ENCODE peak calls at places on chromosomes 4 and X, in five cellular contexts. P, B, E, I and Q are unnamed samples.

GRCh38 chrX:142036111-142036510 is 132.4 kb downstream of the MAGEC1 start:
- DNase-seq in P (no peak), B (no peak), E (no peak), I (no peak), Q (no peak)

GRCh38 chrX:39818071-39818470 is 279.7 kb downstream of the BCOR start:
- DNase-seq in P (no peak), B (no peak), E (no peak), I (no peak), Q (no peak)

GRCh38 chrX:15564981-15565579 is 35.7 kb downstream of the ACE2 start:
- DNase-seq in P (peak), B (peak), E (peak), I (peak), Q (no peak)

GRCh38 chrX:14027031-14027430 is 2.7 kb downstream of the GEMIN8 start:
- DNase-seq in P (no peak), B (no peak), E (no peak), I (no peak), Q (no peak)

GRCh38 chr4:14178421-14178820 is 550.9 kb upstream of the BOD1L1 start:
- DNase-seq in P (no peak), B (no peak), E (no peak), I (no peak), Q (no peak)

GRCh38 chrX:101029665-101030064 is 22.2 kb downstream of the TRMT2B start:
- DNase-seq in P (no peak), B (no peak), E (no peak), I (no peak), Q (no peak)

GRCh38 chr4:36283912-36284465 is 2.6 kb downstream of the DTHD1 start:
- DNase-seq in P (no peak), B (no peak), E (no peak), I (no peak), Q (no peak)

GRCh38 chr4:41204400-41204978 is 9.9 kb downstream of the APBB2 start:
- DNase-seq in P (no peak), B (no peak), E (peak), I (no peak), Q (peak)

GRCh38 chr4:4854649-4855292 is 4.7 kb upstream of the MSX1 start:
- DNase-seq in P (peak), B (no peak), E (no peak), I (no peak), Q (no peak)

GRCh38 chr4:1510931-1511330 is 104.7 kb upstream of the NKX1-1 start:
- DNase-seq in P (no peak), B (no peak), E (no peak), I (no peak), Q (no peak)

GRCh38 chrX:53494427-53494826 is 60.3 kb upstream of the HSD17B10 start:
- DNase-seq in P (no peak), B (no peak), E (no peak), I (no peak), Q (no peak)

GRCh38 chr4:779555-779954 is 46.4 kb downstream of the CPLX1 start:
- DNase-seq in P (no peak), B (no peak), E (no peak), I (no peak), Q (no peak)

GRCh38 chr4:602559-602942 is 22.8 kb upstream of the PDE6B start:
- DNase-seq in P (no peak), B (peak), E (peak), I (no peak), Q (peak)

GRCh38 chr4:101232074-101232776 is 115.1 kb downstream of the PPP3CA start:
- DNase-seq in P (no peak), B (no peak), E (no peak), I (no peak), Q (no peak)

GRCh38 chrX:123682182-123682581 is 50.7 kb downstream of the THOC2 start:
- DNase-seq in P (no peak), B (no peak), E (no peak), I (no peak), Q (no peak)

GRCh38 chr4:133555671-133556070 is 406.6 kb downstream of the PCDH10 start:
- DNase-seq in P (no peak), B (no peak), E (no peak), I (no peak), Q (no peak)

GRCh38 chrX:20059467-20060128 is 57.1 kb downstream of the MAP7D2 start:
- DNase-seq in P (no peak), B (no peak), E (no peak), I (no peak), Q (no peak)

GRCh38 chr4:59341506-59341905 is 1858.6 kb upstream of the ADGRL3 start:
- DNase-seq in P (no peak), B (no peak), E (no peak), I (no peak), Q (no peak)

GRCh38 chr4:22465996-22466395 is 49.9 kb downstream of the ADGRA3 start:
- DNase-seq in P (no peak), B (no peak), E (no peak), I (no peak), Q (no peak)

GRCh38 chr4:149370002-149370401 is 445.6 kb downstream of the IQCM start:
- DNase-seq in P (no peak), B (no peak), E (no peak), I (no peak), Q (no peak)

GRCh38 chr4:11585506-11585905 is 156.8 kb upstream of the HS3ST1 start:
- DNase-seq in P (no peak), B (peak), E (peak), I (no peak), Q (no peak)

GRCh38 chrX:48648299-48648698 is 35.3 kb upstream of the WAS start:
- DNase-seq in P (peak), B (peak), E (no peak), I (no peak), Q (peak)
- TF ChIP-seq POLR2AphosphoS5 in P (no peak), B (no peak), E (no peak), I (no peak), Q (no peak)

GRCh38 chr4:23903859-23904438 is 14.1 kb upstream of the PPARGC1A start:
- DNase-seq in P (no peak), B (no peak), E (no peak), I (peak), Q (no peak)
- TF ChIP-seq POLR2AphosphoS5 in P (peak), B (no peak), E (no peak), I (peak), Q (no peak)

DNA sequence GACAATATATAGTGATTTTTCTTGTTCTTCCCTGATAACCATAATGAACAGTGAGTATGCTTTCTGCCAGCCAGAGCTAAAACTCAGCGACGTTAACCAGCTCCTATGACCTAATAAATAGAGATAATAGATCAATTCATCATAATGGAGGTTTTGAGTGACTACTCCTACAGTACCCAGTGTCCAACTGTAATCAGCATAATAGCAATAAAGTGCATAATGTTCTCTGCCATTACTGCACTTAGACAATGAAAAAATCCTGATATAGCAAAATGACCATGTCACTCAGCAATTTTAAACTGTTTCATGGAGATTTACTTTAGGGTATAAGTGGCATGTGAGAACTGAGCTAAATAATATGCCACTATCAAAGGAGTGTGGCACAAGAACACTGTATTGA is 20.6 kb upstream of the TXLNG start:
- DNase-seq in P (no peak), B (no peak), E (no peak), I (no peak), Q (no peak)
- TF ChIP-seq POLR2AphosphoS5 in P (no peak), B (no peak), E (no peak), I (no peak), Q (no peak)

GRCh38 chrX:134761788-134762187 is 103.5 kb upstream of the PLAC1 start:
- DNase-seq in P (no peak), B (no peak), E (no peak), I (no peak), Q (no peak)

GRCh38 chrX:134758652-134759051 is 100.4 kb upstream of the PLAC1 start:
- DNase-seq in P (no peak), B (no peak), E (no peak), I (no peak), Q (no peak)

GRCh38 chrX:134764202-134764785 is 106.0 kb upstream of the PLAC1 start:
- DNase-seq in P (no peak), B (no peak), E (peak), I (no peak), Q (no peak)

GRCh38 chrX:134760671-134761070 is 102.4 kb upstream of the PLAC1 start:
- DNase-seq in P (no peak), B (no peak), E (no peak), I (no peak), Q (no peak)
- TF ChIP-seq POLR2AphosphoS5 in P (no peak), B (no peak), E (no peak), I (no peak), Q (no peak)

GRCh38 chr4:26857278-26858034 is 3.2 kb upstream of the STIM2 start:
- DNase-seq in P (peak), B (peak), E (peak), I (peak), Q (peak)
- TF ChIP-seq POLR2AphosphoS5 in P (peak), B (peak), E (peak), I (peak), Q (peak)